ENCODE peak calls at places on chromosome 18, in nine cellular contexts. Y is naive thymus-derived CD4-positive, alpha-beta T cell; F is cardiac septum; P is right lobe of liver; D is WTC11; Z is ureter; X is AG10803; Q is fibroblast of mammary gland; K is LoVo. A is an unnamed sample.

GRCh38 chr18:54387631-54388030 is 29.9 kb downstream of the C18orf54 start:
- DNase-seq in Y (no peak), F (no peak), P (no peak), D (no peak), Z (no peak), X (no peak), Q (peak), K (no peak), A (no peak)

GRCh38 chr18:76451475-76452331 is 43.3 kb downstream of the ZNF516 start:
- DNase-seq in Y (no peak), F (no peak), P (no peak), D (no peak), Z (peak), X (no peak), Q (peak), K (no peak), A (peak)

GRCh38 chr18:2978626-2979025 is 34.3 kb downstream of the LPIN2 start:
- DNase-seq in Y (no peak), F (no peak), P (no peak), D (no peak), Z (no peak), X (peak), Q (peak), K (no peak), A (no peak)

GRCh38 chr18:48962857-48963554 is 12.2 kb upstream of the SMAD7 start:
- DNase-seq in Y (no peak), F (no peak), P (no peak), D (no peak), Z (no peak), X (peak), Q (peak), K (no peak), A (no peak)

GRCh38 chr18:43661570-43661969 is 384.3 kb upstream of the SYT4 start:
- DNase-seq in Y (no peak), F (no peak), P (no peak), D (peak), Z (no peak), X (peak), Q (peak), K (peak), A (no peak)

GRCh38 chr18:22169011-22169888 is at the start of gene GATA6:
- DNase-seq in Y (no peak), F (peak), P (peak), D (peak), Z (peak), X (peak), Q (peak), K (peak), A (peak)

GRCh38 chr18:35371412-35372195 is 5.5 kb downstream of the ZNF396 start:
- DNase-seq in Y (no peak), F (no peak), P (no peak), D (no peak), Z (no peak), X (peak), Q (peak), K (no peak), A (no peak)

GRCh38 chr18:45775241-45775676 is 50.2 kb upstream of the SIGLEC15 start:
- DNase-seq in Y (peak), F (peak), P (peak), D (peak), Z (peak), X (peak), Q (peak), K (no peak), A (peak)

GRCh38 chr18:36424741-36425142 is 127.2 kb downstream of the FHOD3 start:
- DNase-seq in Y (no peak), F (no peak), P (no peak), D (no peak), Z (no peak), X (no peak), Q (no peak), K (no peak), A (no peak)

GRCh38 chr18:43883886-43884285 is 606.6 kb upstream of the SYT4 start:
- DNase-seq in Y (no peak), F (no peak), P (no peak), D (no peak), Z (no peak), X (no peak), Q (peak), K (no peak), A (no peak)

GRCh38 chr18:23583071-23583865 is 3.0 kb downstream of the NPC1 start:
- DNase-seq in Y (no peak), F (no peak), P (no peak), D (no peak), Z (no peak), X (no peak), Q (no peak), K (no peak), A (no peak)

GRCh38 chr18:55732227-55733106 is 144.5 kb upstream of the TCF4 start:
- DNase-seq in Y (no peak), F (no peak), P (no peak), D (no peak), Z (no peak), X (peak), Q (peak), K (no peak), A (no peak)

GRCh38 chr18:76686737-76687231 is 135.6 kb upstream of the ZNF236 start:
- DNase-seq in Y (peak), F (no peak), P (peak), D (peak), Z (peak), X (peak), Q (peak), K (peak), A (no peak)

GRCh38 chr18:70578480-70578879 is 289.6 kb downstream of the SOCS6 start:
- DNase-seq in Y (no peak), F (no peak), P (no peak), D (peak), Z (no peak), X (no peak), Q (no peak), K (no peak), A (no peak)

GRCh38 chr18:8890957-8891464 is 185.7 kb downstream of the MTCL1 start:
- DNase-seq in Y (no peak), F (no peak), P (no peak), D (no peak), Z (no peak), X (peak), Q (peak), K (peak), A (no peak)

GRCh38 chr18:907171-907879 is 2.7 kb downstream of the ADCYAP1 start:
- DNase-seq in Y (no peak), F (no peak), P (no peak), D (peak), Z (no peak), X (no peak), Q (no peak), K (no peak), A (no peak)

GRCh38 chr18:3538456-3538855 is 88.5 kb downstream of the TGIF1 start:
- DNase-seq in Y (no peak), F (no peak), P (no peak), D (no peak), Z (no peak), X (peak), Q (peak), K (no peak), A (no peak)

GRCh38 chr18:56038258-56039030 is 450.5 kb upstream of the TCF4 start:
- DNase-seq in Y (no peak), F (no peak), P (no peak), D (no peak), Z (no peak), X (no peak), Q (no peak), K (no peak), A (no peak)

GRCh38 chr18:78768655-78769501 is 210.7 kb upstream of the SALL3 start:
- DNase-seq in Y (no peak), F (no peak), P (no peak), D (no peak), Z (peak), X (no peak), Q (no peak), K (no peak), A (no peak)

GRCh38 chr18:37176307-37176934 is 347.5 kb downstream of the KIAA1328 start:
- DNase-seq in Y (no peak), F (no peak), P (no peak), D (no peak), Z (no peak), X (no peak), Q (no peak), K (no peak), A (no peak)

GRCh38 chr18:36499938-36500337 is 202.4 kb downstream of the FHOD3 start:
- DNase-seq in Y (no peak), F (no peak), P (no peak), D (no peak), Z (no peak), X (no peak), Q (no peak), K (no peak), A (no peak)

GRCh38 chr18:79921984-79922965 is 29.2 kb downstream of the SLC66A2 start:
- DNase-seq in Y (no peak), F (peak), P (peak), D (no peak), Z (peak), X (no peak), Q (no peak), K (no peak), A (peak)

GRCh38 chr18:40215981-40216380 is 1739.1 kb upstream of the PIK3C3 start:
- DNase-seq in Y (no peak), F (no peak), P (no peak), D (no peak), Z (no peak), X (peak), Q (no peak), K (no peak), A (no peak)

GRCh38 chr18:74264303-74265020 is 27.3 kb downstream of the CYB5A start:
- DNase-seq in Y (no peak), F (no peak), P (no peak), D (no peak), Z (no peak), X (no peak), Q (no peak), K (no peak), A (no peak)

GRCh38 chr18:63551769-63552168 is 9.6 kb downstream of the SERPINB12 start:
- DNase-seq in Y (no peak), F (no peak), P (no peak), D (no peak), Z (no peak), X (no peak), Q (no peak), K (no peak), A (no peak)

GRCh38 chr18:45730832-45731545 is 7.0 kb downstream of the SLC14A1 start:
- DNase-seq in Y (no peak), F (no peak), P (no peak), D (no peak), Z (no peak), X (peak), Q (peak), K (no peak), A (no peak)

GRCh38 chr18:10748641-10749040 is 222.8 kb downstream of the NAPG start:
- DNase-seq in Y (no peak), F (no peak), P (no peak), D (no peak), Z (no peak), X (no peak), Q (peak), K (no peak), A (no peak)